ENCODE peak calls at places on chromosome 21, in six cellular contexts. D, N, T, M, S and L are unnamed samples.

GRCh38 chr21:42413500-42413899 is 9.8 kb downstream of the UBASH3A start:
- DNase-seq in D (no peak), N (no peak), T (no peak), M (no peak), S (no peak), L (no peak)

GRCh38 chr21:41669533-41669830 is 97.4 kb downstream of the RIPK4 start:
- DNase-seq in D (no peak), N (no peak), T (no peak), M (no peak), S (no peak), L (no peak)

GRCh38 chr21:20647603-20648002 is 350.6 kb upstream of the NCAM2 start:
- DNase-seq in D (no peak), N (no peak), T (no peak), M (no peak), S (no peak), L (no peak)

GRCh38 chr21:45010096-45010495 is 64.3 kb upstream of the ADARB1 start:
- DNase-seq in D (no peak), N (no peak), T (no peak), M (no peak), S (no peak), L (no peak)

GRCh38 chr21:46055863-46056281 is 42.0 kb upstream of the COL6A2 start:
- DNase-seq in D (no peak), N (no peak), T (no peak), M (no peak), S (no peak), L (no peak)

GRCh38 chr21:40331182-40331581 is 463.9 kb downstream of the PCP4 start:
- DNase-seq in D (no peak), N (no peak), T (no peak), M (no peak), S (no peak), L (no peak)

GRCh38 chr21:41147096-41147978 is 20.6 kb upstream of the BACE2 start:
- DNase-seq in D (no peak), N (no peak), T (no peak), M (no peak), S (no peak), L (no peak)

GRCh38 chr21:45485686-45486442 is 56.4 kb downstream of the SLC19A1 start:
- DNase-seq in D (no peak), N (no peak), T (no peak), M (no peak), S (no peak), L (no peak)

GRCh38 chr21:42456457-42456856 is 39.6 kb downstream of the RSPH1 start:
- DNase-seq in D (no peak), N (no peak), T (no peak), M (no peak), S (no peak), L (peak; percentile 51)

GRCh38 chr21:44517175-44517899 is 22.7 kb downstream of the KRTAP10-1 start:
- DNase-seq in D (no peak), N (no peak), T (peak; percentile 98), M (peak; percentile 38), S (peak; percentile 98), L (no peak)

GRCh38 chr21:29231781-29232548 is 66.8 kb upstream of the BACH1 start:
- DNase-seq in D (no peak), N (no peak), T (no peak), M (no peak), S (no peak), L (no peak)

GRCh38 chr21:45236481-45236880 is 51.2 kb downstream of the POFUT2 start:
- DNase-seq in D (no peak), N (no peak), T (no peak), M (no peak), S (no peak), L (no peak)

GRCh38 chr21:44795342-44795741 is 6.3 kb downstream of the UBE2G2 start:
- DNase-seq in D (no peak), N (no peak), T (no peak), M (no peak), S (no peak), L (no peak)

GRCh38 chr21:46605759-46606426 is 1.0 kb upstream of the S100B start:
- DNase-seq in D (no peak), N (no peak), T (no peak), M (peak; percentile 45), S (no peak), L (peak; percentile 55)

GRCh38 chr21:42346441-42346840 is 4.4 kb downstream of the TFF2 start:
- DNase-seq in D (no peak), N (no peak), T (no peak), M (no peak), S (no peak), L (no peak)

DNA sequence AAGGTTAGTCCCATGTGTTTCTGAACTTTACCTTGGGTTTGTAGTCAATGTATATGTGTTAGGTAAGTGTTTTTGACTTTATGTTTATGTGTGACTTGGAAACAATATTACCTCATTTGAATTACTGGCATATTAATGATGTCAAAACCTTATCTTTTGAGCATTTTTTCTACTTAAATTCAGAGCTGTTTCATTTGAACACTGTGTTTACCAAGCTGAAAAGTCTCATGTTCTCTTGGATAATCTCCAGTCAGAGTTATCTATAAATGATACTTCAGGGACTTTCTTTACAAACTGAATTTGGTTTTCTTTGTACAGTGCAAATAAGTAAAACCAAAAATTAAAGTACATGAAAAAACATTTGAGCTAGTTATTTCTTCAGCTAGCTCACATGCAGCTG is 30.0 kb downstream of the ADAMTS1 start:
- DNase-seq in D (no peak), N (no peak), T (no peak), M (no peak), S (no peak), L (no peak)
- H3K27ac ChIP-seq in D (no peak overlapping the region), N (no peak overlapping the region), T (no peak overlapping the region), M (no peak overlapping the region), S (no peak overlapping the region), L (no peak overlapping the region)

GRCh38 chr21:31927872-31928476 is 55.2 kb downstream of the HUNK start:
- DNase-seq in D (no peak), N (no peak), T (no peak), M (no peak), S (no peak), L (no peak)
- TF ChIP-seq POLR2AphosphoS5 in D (no peak), N (no peak), T (no peak), M (no peak), S (no peak), L (no peak)

GRCh38 chr21:26068776-26069175 is 101.8 kb downstream of the APP start:
- DNase-seq in D (no peak), N (no peak), T (no peak), M (no peak), S (no peak), L (no peak)
- H3K27ac ChIP-seq in D (no peak overlapping the region), N (no peak overlapping the region), T (no peak overlapping the region), M (no peak overlapping the region), S (no peak overlapping the region), L (no peak overlapping the region)

GRCh38 chr21:36164427-36164784 is 7.8 kb downstream of the DOP1B start:
- DNase-seq in D (no peak), N (peak; percentile 66), T (peak; percentile 23), M (peak; percentile 67), S (no peak), L (peak; percentile 33)

GRCh38 chr21:36166705-36167104 is 10.1 kb downstream of the DOP1B start:
- DNase-seq in D (no peak), N (peak; percentile 59), T (peak; percentile 35), M (no peak), S (no peak), L (peak; percentile 34)

GRCh38 chr21:36162631-36163030 is 6.0 kb downstream of the DOP1B start:
- DNase-seq in D (no peak), N (no peak), T (no peak), M (peak; percentile 57), S (no peak), L (no peak)

GRCh38 chr21:36165356-36165755 is 8.7 kb downstream of the DOP1B start:
- DNase-seq in D (no peak), N (no peak), T (no peak), M (no peak), S (no peak), L (no peak)

GRCh38 chr21:36163780-36164426 is 7.3 kb downstream of the DOP1B start:
- DNase-seq in D (no peak), N (no peak), T (no peak), M (no peak), S (no peak), L (no peak)
- TF ChIP-seq POLR2AphosphoS5 in D (no peak), N (no peak), T (no peak), M (no peak), S (no peak), L (no peak)

GRCh38 chr21:39094087-39094785 is 89.0 kb downstream of the PSMG1 start:
- DNase-seq in D (no peak), N (no peak), T (no peak), M (no peak), S (no peak), L (no peak)
- H3K27ac ChIP-seq in D (no peak overlapping the region), N (no peak overlapping the region), T (no peak overlapping the region), M (peak overlapping the region; percentile 73), S (no peak overlapping the region), L (peak overlapping the region; percentile 53)